ENCODE peak calls at places on chromosomes 11 and 22, in five cellular contexts. J, O, U, G and K are unnamed samples.

GRCh38 chr22:23182289-23183106 is 2.2 kb downstream of the BCR start:
- DNase-seq in J (no peak), G (no peak), U (peak; percentile 34), O (no peak), K (no peak)

GRCh38 chr11:11731311-11732083 is 109.7 kb upstream of the GALNT18 start:
- DNase-seq in O (no peak), J (no peak), U (no peak), G (no peak), K (peak; percentile 36)

GRCh38 chr11:69999721-70000120 is 78.4 kb upstream of the ANO1 start:
- DNase-seq in J (no peak), U (peak; percentile 44), O (no peak), G (no peak), K (no peak)

GRCh38 chr22:27685515-27685914 is 116.0 kb downstream of the MN1 start:
- DNase-seq in J (peak; percentile 82), O (no peak), G (no peak), U (no peak), K (no peak)

GRCh38 chr11:20158597-20159257 is 1.5 kb downstream of the DBX1 start:
- DNase-seq in G (peak; percentile 39), U (peak; percentile 38), J (peak; percentile 49), O (peak; percentile 81), K (peak; percentile 53)

GRCh38 chr11:62881579-62882427 is 1.1 kb downstream of the SLC3A2 start:
- DNase-seq in G (peak; percentile 90), J (peak; percentile 96), O (peak; percentile 81), U (peak; percentile 95), K (peak; percentile 98)

GRCh38 chr11:119206512-119207299 is 567 bp downstream of the CBL start:
- DNase-seq in J (peak; percentile 67), U (peak; percentile 27), G (peak; percentile 77), O (peak; percentile 60), K (no peak)

GRCh38 chr22:20155330-20156041 is 4.6 kb upstream of the CCDC188 start:
- DNase-seq in G (peak; percentile 54), O (no peak), U (no peak), J (peak; percentile 73), K (peak; percentile 59)

GRCh38 chr11:64179221-64179620 is 6.8 kb upstream of the STIP1 start:
- DNase-seq in U (no peak), J (no peak), O (no peak), G (no peak), K (no peak)

GRCh38 chr11:6205366-6205765 is at the start of gene C11orf42:
- DNase-seq in O (no peak), J (no peak), U (no peak), G (no peak), K (no peak)

GRCh38 chr11:67016550-67016949 is 6.4 kb upstream of the SYT12 start:
- DNase-seq in U (no peak), G (no peak), J (no peak), O (no peak), K (no peak)

GRCh38 chr11:87437844-87438223 is 400.1 kb downstream of the TMEM135 start:
- DNase-seq in U (no peak), O (no peak), G (no peak), J (no peak), K (peak; percentile 84)

GRCh38 chr22:19879996-19880785 is 25.5 kb upstream of the GNB1L start:
- DNase-seq in J (no peak), U (no peak), O (no peak), G (peak; percentile 10), K (no peak)

GRCh38 chr11:103888541-103888951 is 147.9 kb upstream of the DDI1 start:
- DNase-seq in U (peak; percentile 10), G (no peak), J (no peak), O (no peak), K (no peak)

GRCh38 chr11:125939081-125939521 is 6.7 kb upstream of the VSIG10L2 start:
- DNase-seq in U (no peak), O (no peak), J (no peak), G (no peak), K (no peak)

GRCh38 chr11:71144010-71144409 is 108.4 kb downstream of the SHANK2 start:
- DNase-seq in O (no peak), J (no peak), U (no peak), G (no peak), K (no peak)

GRCh38 chr22:50622723-50623327 is 5.1 kb downstream of the ARSA start:
- DNase-seq in J (no peak), U (peak; percentile 83), O (no peak), G (no peak), K (no peak)

GRCh38 chr11:60263434-60263833 is 17.0 kb upstream of the MS4A4A start:
- DNase-seq in G (no peak), U (no peak), O (no peak), J (no peak), K (no peak)

GRCh38 chr22:19718255-19719054 is 4.2 kb downstream of the SEPTIN5 start:
- DNase-seq in J (no peak), U (no peak), O (no peak), G (no peak), K (no peak)

GRCh38 chr11:116696381-116696941 is 76.3 kb downstream of the BUD13 start:
- DNase-seq in U (no peak), J (no peak), O (no peak), G (no peak), K (peak; percentile 8)

GRCh38 chr22:46300491-46300890 is 3.8 kb downstream of the GTSE1 start:
- DNase-seq in G (no peak), U (no peak), O (no peak), J (no peak), K (no peak)

GRCh38 chr11:69270929-69271328 is 23.0 kb upstream of the MYEOV start:
- DNase-seq in O (no peak), J (no peak), U (no peak), G (no peak), K (no peak)

GRCh38 chr11:45473491-45473890 is 187.3 kb upstream of the SYT13 start:
- DNase-seq in U (no peak), O (no peak), J (no peak), G (peak; percentile 38), K (no peak)

GRCh38 chr22:33194529-33194928 is 136.3 kb upstream of the SYN3 start:
- DNase-seq in O (no peak), J (no peak), G (no peak), U (no peak), K (no peak)

GRCh38 chr11:44016129-44016528 is 31.7 kb upstream of the ACCSL start:
- DNase-seq in U (no peak), G (peak; percentile 67), J (peak; percentile 89), O (no peak), K (peak; percentile 89)

GRCh38 chr11:47247502-47247901 is 1.1 kb downstream of the ACP2 start:
- DNase-seq in J (no peak), G (no peak), O (no peak), U (no peak), K (no peak)

GRCh38 chr11:105635466-105635865 is 25.6 kb downstream of the GRIA4 start:
- DNase-seq in U (no peak), O (no peak), J (no peak), G (no peak), K (no peak)

GRCh38 chr22:37906364-37907008 is 389 bp downstream of the MICALL1 start:
- DNase-seq in J (no peak), O (no peak), U (peak; percentile 40), G (peak; percentile 53), K (no peak)

GRCh38 chr11:60206616-60207015 is 23.7 kb upstream of the MS4A6A start:
- DNase-seq in J (no peak), G (no peak), U (no peak), O (no peak), K (no peak)

GRCh38 chr11:27402450-27402849 is 39.4 kb upstream of the CCDC34 start:
- DNase-seq in O (no peak), U (no peak), J (no peak), G (no peak), K (no peak)

GRCh38 chr11:79594839-79595238 is 154.0 kb upstream of the TENM4 start:
- DNase-seq in G (peak; percentile 50), J (no peak), O (no peak), U (no peak), K (no peak)

GRCh38 chr11:62974848-62975522 is 9.8 kb downstream of the SLC22A6 start:
- DNase-seq in U (peak; percentile 66), G (peak; percentile 34), J (peak; percentile 77), O (peak; percentile 43), K (no peak)

GRCh38 chr11:76918941-76919386 is 58.2 kb downstream of the ACER3 start:
- DNase-seq in O (no peak), J (no peak), U (peak; percentile 5), G (no peak), K (peak; percentile 72)
- TF ChIP-seq CTCF in O (peak; percentile 40), J (peak; percentile 70), U (peak; percentile 64), G (peak; percentile 34), K (peak; percentile 93)

DNA sequence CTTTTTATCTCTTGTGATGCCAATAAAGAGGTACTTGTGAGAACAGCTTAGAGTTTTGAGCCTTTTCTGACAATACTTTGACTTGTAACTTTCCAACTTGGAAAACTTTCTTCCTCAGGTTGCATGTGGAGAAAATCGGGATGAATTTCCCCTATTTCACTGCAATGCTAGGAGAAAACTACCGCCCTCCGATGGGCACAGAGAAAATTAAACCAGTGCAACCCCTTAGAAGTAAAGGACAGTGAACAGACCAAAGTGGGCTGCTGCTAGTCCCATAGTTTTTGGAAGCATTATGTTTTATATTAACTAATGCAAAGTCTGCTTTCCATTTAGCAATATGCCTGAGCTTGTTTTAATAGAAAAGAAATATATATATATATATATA is 195.5 kb upstream of the RAG2 start:
- DNase-seq in G (no peak), O (peak; percentile 5), U (peak; percentile 5), J (no peak), K (no peak)
- TF ChIP-seq CTCF in G (no peak), O (no peak), U (no peak), J (no peak), K (peak; percentile 15)

GRCh38 chr22:44879301-44879680 is 126.9 kb downstream of the ARHGAP8 start:
- DNase-seq in O (no peak), U (no peak), J (no peak), G (peak; percentile 8), K (no peak)
- TF ChIP-seq CTCF in O (no peak), U (no peak), J (no peak), G (no peak), K (no peak)

DNA sequence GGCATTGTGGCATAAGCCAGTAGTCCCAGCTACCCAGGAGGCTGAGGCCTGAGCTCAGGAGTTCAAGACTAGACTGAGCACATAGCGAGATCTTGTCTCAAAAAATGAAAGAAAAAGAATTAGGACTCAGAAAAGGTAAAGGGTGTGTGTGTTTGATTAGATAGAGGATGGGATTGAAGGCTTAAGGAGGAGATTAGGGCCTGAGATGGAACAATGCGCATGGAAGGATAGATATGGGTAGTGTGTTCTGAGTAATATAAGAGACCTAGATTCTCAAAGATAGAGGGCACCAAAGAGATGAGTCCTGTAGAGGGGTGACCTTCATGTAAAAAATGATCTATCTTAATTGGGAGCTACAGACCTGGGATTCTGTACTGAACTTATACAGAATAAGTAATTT is 17.3 kb upstream of the RAB30 start:
- DNase-seq in J (no peak), U (no peak), O (no peak), G (no peak), K (no peak)
- TF ChIP-seq CTCF in J (no peak), U (no peak), O (no peak), G (no peak), K (no peak)

DNA sequence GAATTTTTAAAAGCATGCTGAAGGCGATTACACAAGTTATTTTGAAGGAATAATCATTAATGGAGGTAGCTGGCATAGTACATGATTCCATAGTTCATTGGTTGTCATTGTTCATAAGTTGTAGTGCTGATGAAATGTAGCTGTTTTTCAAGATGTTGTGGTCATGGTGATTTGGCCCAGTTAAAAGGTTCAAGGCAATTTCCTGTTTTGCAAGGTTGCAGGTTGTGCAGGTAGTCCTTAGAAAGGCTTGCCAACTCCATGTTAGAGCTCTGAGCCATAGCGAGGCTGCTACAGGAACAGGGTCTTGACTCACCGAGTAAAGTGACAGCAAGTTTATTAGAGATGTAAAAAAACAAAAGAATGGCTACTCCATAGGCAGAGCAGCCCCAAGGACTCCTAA is 95.8 kb upstream of the CHORDC1 start:
- DNase-seq in U (no peak), J (no peak), O (no peak), G (no peak), K (no peak)
- TF ChIP-seq CTCF in U (no peak), J (no peak), O (no peak), G (no peak), K (no peak)